ENCODE peak calls at places on chromosomes 1 and 21, in four cellular contexts. Z, J, G and V are unnamed samples.

GRCh38 chr1:110420023-110420662 is 12.6 kb upstream of the LAMTOR5 start:
- DNase-seq in Z (no peak), J (no peak), G (no peak), V (no peak)

GRCh38 chr1:43743206-43743605 is 35.9 kb downstream of the ST3GAL3 start:
- DNase-seq in Z (no peak), J (no peak), G (no peak), V (no peak)

GRCh38 chr1:54991939-54992338 is 6.8 kb upstream of the BSND start:
- DNase-seq in Z (no peak), J (no peak), G (no peak), V (no peak)

GRCh38 chr1:186572509-186572908 is 107.7 kb downstream of the PTGS2 start:
- DNase-seq in Z (no peak), J (no peak), G (no peak), V (no peak)

GRCh38 chr1:205637854-205638468 is 6.2 kb upstream of the ELK4 start:
- DNase-seq in Z (no peak), J (no peak), G (no peak), V (no peak)

GRCh38 chr1:223230161-223230881 is 87.3 kb upstream of the TLR5 start:
- DNase-seq in Z (peak; percentile 68), J (no peak), G (no peak), V (no peak)

GRCh38 chr1:77833521-77834100 is 54.2 kb downstream of the MIGA1 start:
- DNase-seq in Z (no peak), J (no peak), G (no peak), V (no peak)

GRCh38 chr1:47437518-47438320 is at the start of gene FOXD2:
- DNase-seq in Z (peak; percentile 17), J (peak; percentile 77), G (peak; percentile 94), V (peak; percentile 98)

GRCh38 chr1:232805269-232806070 is at the start of gene MAP10:
- DNase-seq in Z (peak; percentile 20), J (peak; percentile 81), G (peak; percentile 76), V (peak; percentile 88)

GRCh38 chr1:43239484-43239883 is 30.3 kb upstream of the TMEM125 start:
- DNase-seq in Z (no peak), J (no peak), G (no peak), V (peak; percentile 85)

GRCh38 chr1:109385417-109385816 is 12.3 kb downstream of the SORT1 start:
- DNase-seq in Z (no peak), J (no peak), G (peak; percentile 23), V (no peak)

GRCh38 chr1:18385239-18385790 is 95.4 kb upstream of the KLHDC7A start:
- DNase-seq in Z (no peak), J (peak; percentile 51), G (no peak), V (no peak)

GRCh38 chr1:221839321-221839720 is 97.4 kb upstream of the DUSP10 start:
- DNase-seq in Z (no peak), J (no peak), G (no peak), V (peak; percentile 12)

GRCh38 chr1:6141601-6142000 is 38.5 kb downstream of the CHD5 start:
- DNase-seq in Z (no peak), J (no peak), G (no peak), V (peak; percentile 73)

GRCh38 chr1:221759436-221759835 is 17.5 kb upstream of the DUSP10 start:
- DNase-seq in Z (no peak), J (no peak), G (no peak), V (no peak)

GRCh38 chr1:14666376-14666775 is 67.9 kb downstream of the KAZN start:
- DNase-seq in Z (no peak), J (no peak), G (no peak), V (no peak)

GRCh38 chr1:233304489-233305102 is 9.1 kb upstream of the PCNX2 start:
- DNase-seq in Z (no peak), J (no peak), G (no peak), V (no peak)

GRCh38 chr1:115329965-115330364 is 8.1 kb downstream of the NGF start:
- DNase-seq in Z (no peak), J (no peak), G (no peak), V (no peak)

GRCh38 chr1:38991638-38992449 is 768 bp downstream of the AKIRIN1 start:
- DNase-seq in Z (no peak), J (no peak), G (peak; percentile 37), V (no peak)

GRCh38 chr1:234737915-234738314 is 127.9 kb upstream of the IRF2BP2 start:
- DNase-seq in Z (no peak), J (no peak), G (no peak), V (no peak)

GRCh38 chr1:45929257-45929687 is 125.9 kb downstream of the MAST2 start:
- DNase-seq in Z (no peak), J (no peak), G (no peak), V (no peak)

GRCh38 chr1:209505044-209505443 is 78.5 kb upstream of the CAMK1G start:
- DNase-seq in Z (no peak), J (no peak), G (no peak), V (no peak)

GRCh38 chr1:67754526-67754920 is 69.5 kb downstream of the GADD45A start:
- DNase-seq in Z (no peak), J (no peak), G (no peak), V (no peak)

GRCh38 chr1:178126790-178127189 is 32.9 kb downstream of the RASAL2 start:
- DNase-seq in Z (peak; percentile 70), J (no peak), G (no peak), V (no peak)

GRCh38 chr1:203036537-203036936 is 10.2 kb downstream of the PPFIA4 start:
- DNase-seq in Z (no peak), J (no peak), G (no peak), V (peak; percentile 23)

GRCh38 chr1:228871314-228872061 is 136.2 kb downstream of the RHOU start:
- DNase-seq in Z (no peak), J (no peak), G (no peak), V (no peak)

GRCh38 chr21:42527127-42527488 is 13.5 kb downstream of the SLC37A1 start:
- DNase-seq in Z (no peak), J (no peak), G (no peak), V (no peak)

GRCh38 chr1:200184196-200184595 is 156.7 kb downstream of the NR5A2 start:
- DNase-seq in Z (peak; percentile 78), J (no peak), G (peak; percentile 69), V (no peak)

GRCh38 chr1:237197470-237198425 is 155.8 kb downstream of the RYR2 start:
- DNase-seq in Z (no peak), J (no peak), G (no peak), V (no peak)

GRCh38 chr1:28417441-28418277 is 48.1 kb downstream of the PHACTR4 start:
- DNase-seq in Z (peak; percentile 74), J (no peak), G (no peak), V (no peak)

GRCh38 chr1:61051455-61052392 is 30.6 kb upstream of the NFIA start:
- DNase-seq in Z (no peak), J (peak; percentile 42), G (no peak), V (no peak)

GRCh38 chr1:184075040-184076029 is 23.8 kb downstream of the TSEN15 start:
- DNase-seq in Z (peak; percentile 41), J (peak; percentile 18), G (peak; percentile 15), V (peak; percentile 22)

GRCh38 chr1:114310771-114311251 is 157.1 kb upstream of the SYT6 start:
- DNase-seq in Z (peak; percentile 72), J (peak; percentile 43), G (no peak), V (no peak)

GRCh38 chr1:88488277-88488676 is 195.8 kb upstream of the PKN2 start:
- DNase-seq in Z (no peak), J (no peak), G (no peak), V (no peak)

GRCh38 chr1:96360036-96360795 is 361.4 kb upstream of the PTBP2 start:
- DNase-seq in Z (no peak), J (no peak), G (no peak), V (no peak)

GRCh38 chr1:208026880-208027438 is 116.0 kb upstream of the CD34 start:
- DNase-seq in Z (no peak), J (no peak), G (no peak), V (no peak)

GRCh38 chr1:218945050-218945449 is 228.6 kb upstream of the LYPLAL1 start:
- DNase-seq in Z (no peak), J (no peak), G (no peak), V (no peak)

GRCh38 chr1:24293392-24294227 is 25.5 kb upstream of the GRHL3 start:
- DNase-seq in Z (no peak), J (no peak), G (no peak), V (no peak)

GRCh38 chr1:214516434-214517326 is 34.7 kb downstream of the PTPN14 start:
- DNase-seq in Z (no peak), J (no peak), G (no peak), V (no peak)

GRCh38 chr1:151739590-151740355 is 18.5 kb downstream of the RIIAD1 start:
- DNase-seq in Z (no peak), J (no peak), G (peak; percentile 50), V (no peak)
- TF ChIP-seq CTCF in Z (no peak), J (no peak), G (no peak), V (no peak)

GRCh38 chr1:85452859-85453430 is 12.0 kb downstream of the DDAH1 start:
- DNase-seq in Z (no peak), J (no peak), G (no peak), V (no peak)

GRCh38 chr1:85449356-85449755 is 15.6 kb downstream of the DDAH1 start:
- DNase-seq in Z (no peak), J (no peak), G (no peak), V (no peak)

GRCh38 chr1:85451236-85451830 is 13.6 kb downstream of the DDAH1 start:
- DNase-seq in Z (no peak), J (no peak), G (no peak), V (no peak)

GRCh38 chr1:85448358-85448757 is 16.6 kb downstream of the DDAH1 start:
- DNase-seq in Z (no peak), J (no peak), G (no peak), V (no peak)

GRCh38 chr1:85450832-85451231 is 14.1 kb downstream of the DDAH1 start:
- DNase-seq in Z (no peak), J (no peak), G (no peak), V (no peak)
- TF ChIP-seq CTCF in Z (no peak), J (no peak), G (no peak), V (no peak)

GRCh38 chr1:224501836-224502235 is 67.2 kb upstream of the WDR26 start:
- DNase-seq in Z (no peak), J (no peak), G (no peak), V (no peak)

GRCh38 chr1:224504642-224505041 is 70.0 kb upstream of the WDR26 start:
- DNase-seq in Z (no peak), J (no peak), G (no peak), V (no peak)

GRCh38 chr1:224505454-224506093 is 71.0 kb upstream of the WDR26 start:
- DNase-seq in Z (no peak), J (no peak), G (no peak), V (no peak)

GRCh38 chr1:224502459-224503160 is 68.0 kb upstream of the WDR26 start:
- DNase-seq in Z (no peak), J (peak; percentile 32), G (peak; percentile 71), V (no peak)

GRCh38 chr1:224503161-224504118 is 68.8 kb upstream of the WDR26 start:
- DNase-seq in Z (peak; percentile 71), J (peak; percentile 65), G (peak; percentile 90), V (peak; percentile 90)
- TF ChIP-seq CTCF in Z (no peak), J (no peak), G (no peak), V (no peak)

DNA sequence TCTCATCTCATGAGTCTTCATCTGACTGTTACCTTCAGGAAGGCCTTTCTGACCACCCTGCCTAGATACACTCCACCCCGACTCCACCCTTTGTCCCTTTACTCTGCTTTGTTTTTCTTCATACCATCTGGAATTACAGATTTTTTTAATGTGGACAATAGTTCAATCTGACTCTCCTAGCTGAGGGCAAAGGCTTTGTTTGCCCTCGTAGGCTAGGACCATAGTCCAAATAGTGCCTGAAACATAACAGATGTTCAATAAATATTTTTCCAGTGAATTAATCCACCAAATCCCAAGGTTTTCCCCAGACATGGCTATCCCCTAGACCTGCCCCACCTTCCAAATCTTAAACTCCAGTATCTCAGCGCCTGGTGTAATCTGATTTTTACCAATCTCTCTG is 176.5 kb upstream of the GJB5 start:
- DNase-seq in Z (no peak), J (no peak), G (no peak), V (no peak)
- TF ChIP-seq CTCF in Z (no peak), J (no peak), G (no peak), V (no peak)